ENCODE peak calls at places on chromosomes 3 and 15, in six cellular contexts. K, M, G, O, U and R are unnamed samples.

GRCh38 chr3:42827654-42828053 is 18.4 kb downstream of the ACKR2 start:
- DNase-seq in G (no peak), O (no peak), K (no peak), U (no peak), M (no peak), R (no peak)

GRCh38 chr3:150146891-150147761 is 176.4 kb upstream of the PFN2 start:
- DNase-seq in O (no peak), G (no peak), U (peak; percentile 25), M (no peak), K (peak; percentile 69), R (no peak)

GRCh38 chr15:78680416-78681068 is 39.5 kb upstream of the CHRNB4 start:
- DNase-seq in G (no peak), M (peak; percentile 43), U (no peak), K (no peak), O (no peak), R (no peak)

GRCh38 chr15:51803961-51804360 is 25.5 kb upstream of the TMOD3 start:
- DNase-seq in K (no peak), M (no peak), G (no peak), U (no peak), O (no peak), R (no peak)

GRCh38 chr3:52128118-52128683 is 26.0 kb downstream of the POC1A start:
- DNase-seq in G (no peak), M (no peak), O (peak; percentile 76), U (peak; percentile 77), K (no peak), R (no peak)

GRCh38 chr3:175187586-175187985 is 328.5 kb downstream of the NAALADL2 start:
- DNase-seq in G (no peak), O (no peak), M (no peak), U (no peak), K (no peak), R (no peak)

GRCh38 chr3:59424268-59425010 is 374.6 kb upstream of the CFAP20DC start:
- DNase-seq in G (no peak), U (no peak), M (no peak), O (no peak), K (no peak), R (no peak)

GRCh38 chr3:18335202-18335601 is 89.9 kb downstream of the SATB1 start:
- DNase-seq in G (no peak), O (no peak), U (no peak), K (no peak), M (no peak), R (no peak)

GRCh38 chr3:127754411-127755304 is 67.7 kb downstream of the MGLL start:
- DNase-seq in G (no peak), O (no peak), K (no peak), M (no peak), U (no peak), R (no peak)

GRCh38 chr15:29533667-29534066 is 264.0 kb upstream of the NSMCE3 start:
- DNase-seq in G (peak; percentile 46), O (no peak), U (no peak), K (no peak), M (no peak), R (no peak)
- H3K27ac ChIP-seq in G (peak overlapping the region; percentile 47), O (no peak overlapping the region), U (no peak overlapping the region), K (no peak overlapping the region), M (peak overlapping the region; percentile 54), R (no peak overlapping the region)

DNA sequence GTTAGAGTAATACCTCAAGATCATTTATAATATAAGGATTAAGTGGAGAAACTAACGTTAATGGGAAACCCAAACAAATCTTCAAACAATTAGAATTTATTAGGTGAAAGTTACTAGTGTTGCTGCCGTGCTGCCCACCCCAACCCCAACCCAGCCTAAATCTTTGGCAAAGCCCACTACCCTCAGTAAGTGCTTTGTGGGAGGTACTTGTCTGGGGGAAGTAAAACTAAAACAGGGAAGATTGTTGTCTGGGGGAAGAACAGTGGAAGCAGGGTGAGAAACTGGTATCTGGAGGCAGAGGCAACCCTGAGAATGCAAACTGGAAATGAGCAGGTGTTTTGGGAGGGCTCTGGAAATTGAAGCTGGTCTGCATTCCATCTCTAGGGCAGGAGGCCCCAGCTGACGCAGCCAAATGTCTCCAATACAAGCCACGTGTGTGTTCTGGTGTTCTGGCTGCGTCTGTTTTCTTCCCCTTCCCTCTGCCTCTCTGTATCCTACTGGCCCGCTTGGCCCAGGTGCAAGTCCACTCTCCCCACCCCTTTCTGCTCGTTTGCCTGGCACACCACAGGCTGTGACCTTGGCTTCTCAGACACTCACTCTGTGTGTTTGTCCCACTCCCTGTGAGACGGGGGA is 32.7 kb downstream of the FEM1B start:
- DNase-seq in M (peak; percentile 73), U (peak; percentile 43), K (no peak), G (peak; percentile 27), O (peak; percentile 21), R (no peak)
- H3K27ac ChIP-seq in M (peak overlapping the region; percentile 71), U (peak overlapping the region; percentile 48), K (no peak overlapping the region), G (no peak overlapping the region), O (no peak overlapping the region), R (no peak overlapping the region)

DNA sequence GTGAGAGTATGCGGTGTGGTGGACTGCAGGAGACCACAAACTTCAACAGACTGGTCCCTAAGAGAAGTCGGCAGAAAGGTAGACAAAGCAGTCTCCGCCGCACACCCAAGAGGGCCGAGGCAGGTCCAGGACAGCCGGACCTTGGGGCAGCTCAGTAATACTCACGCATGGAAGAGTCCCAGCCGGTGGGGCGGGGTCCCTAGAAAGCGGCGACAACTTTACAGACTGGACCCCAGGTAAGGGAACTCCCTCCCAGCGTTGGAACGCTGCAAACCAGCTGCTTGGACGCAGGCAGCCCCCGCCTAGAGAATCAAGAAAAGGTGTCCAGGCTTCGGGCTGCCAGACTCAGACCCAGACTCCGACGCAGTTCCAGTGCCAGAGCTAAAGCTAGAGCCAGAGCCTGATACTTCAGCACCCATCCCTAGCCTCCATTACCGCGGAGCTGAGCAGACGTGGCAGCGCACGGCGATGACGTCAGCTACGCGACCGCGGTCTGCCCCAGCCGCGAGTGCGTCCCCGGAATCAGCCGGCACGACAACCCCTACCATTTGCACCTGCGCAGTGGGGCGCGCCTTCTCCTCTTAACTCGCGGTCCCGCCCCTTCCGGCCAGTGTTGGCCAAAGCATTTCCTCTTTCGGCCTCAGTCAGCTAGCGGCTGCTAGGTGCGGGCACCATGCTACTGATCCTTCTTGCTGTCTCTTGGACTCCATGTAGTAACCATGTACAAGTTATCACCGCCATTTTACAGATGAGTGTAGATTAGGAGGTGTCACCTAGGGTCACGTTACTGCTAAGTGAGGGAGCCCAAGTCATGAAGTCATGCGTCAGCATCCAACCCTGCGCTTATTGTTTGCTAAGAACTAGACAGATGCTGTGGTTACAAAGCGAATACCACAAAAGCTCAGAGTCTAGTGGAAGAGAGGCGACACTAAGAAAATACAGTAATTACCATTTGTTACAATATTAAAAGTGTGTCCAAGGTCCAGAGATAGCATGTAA is at the start of gene TMEM39A:
- DNase-seq in K (peak; percentile 100), U (peak; percentile 100), O (peak; percentile 98), G (peak; percentile 99), M (peak; percentile 99), R (peak; percentile 98)
- H3K27ac ChIP-seq in K (peak within 1 kb of the TSS; percentile 81), U (peak within 1 kb of the TSS; percentile 96), O (peak within 1 kb of the TSS; percentile 96), G (peak within 1 kb of the TSS; percentile 20), M (peak within 1 kb of the TSS; percentile 92), R (peak within 1 kb of the TSS; percentile 80)

DNA sequence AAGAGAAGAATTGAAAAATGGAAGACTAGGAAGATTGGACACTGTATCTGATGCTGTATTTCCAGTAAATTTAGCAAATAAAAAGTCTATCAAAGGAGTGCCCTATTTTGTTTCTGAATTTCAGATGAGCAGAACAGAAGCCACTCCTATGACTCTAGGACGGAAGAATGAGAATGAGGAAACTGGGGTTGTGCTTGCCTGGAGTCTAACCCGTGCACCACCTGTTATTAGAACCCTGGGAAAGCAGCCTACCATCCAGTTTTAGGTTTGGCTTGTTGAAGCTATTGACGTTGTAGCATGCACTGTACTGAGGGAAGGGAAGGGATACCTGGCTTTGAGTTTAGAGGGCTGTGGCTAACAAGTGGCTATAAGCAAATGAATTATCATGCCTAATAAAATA is 318.5 kb downstream of the SLC9A9 start:
- DNase-seq in U (no peak), M (no peak), G (no peak), K (no peak), O (no peak), R (no peak)
- H3K27ac ChIP-seq in U (no peak overlapping the region), M (no peak overlapping the region), G (no peak overlapping the region), K (no peak overlapping the region), O (no peak overlapping the region), R (no peak overlapping the region)

DNA sequence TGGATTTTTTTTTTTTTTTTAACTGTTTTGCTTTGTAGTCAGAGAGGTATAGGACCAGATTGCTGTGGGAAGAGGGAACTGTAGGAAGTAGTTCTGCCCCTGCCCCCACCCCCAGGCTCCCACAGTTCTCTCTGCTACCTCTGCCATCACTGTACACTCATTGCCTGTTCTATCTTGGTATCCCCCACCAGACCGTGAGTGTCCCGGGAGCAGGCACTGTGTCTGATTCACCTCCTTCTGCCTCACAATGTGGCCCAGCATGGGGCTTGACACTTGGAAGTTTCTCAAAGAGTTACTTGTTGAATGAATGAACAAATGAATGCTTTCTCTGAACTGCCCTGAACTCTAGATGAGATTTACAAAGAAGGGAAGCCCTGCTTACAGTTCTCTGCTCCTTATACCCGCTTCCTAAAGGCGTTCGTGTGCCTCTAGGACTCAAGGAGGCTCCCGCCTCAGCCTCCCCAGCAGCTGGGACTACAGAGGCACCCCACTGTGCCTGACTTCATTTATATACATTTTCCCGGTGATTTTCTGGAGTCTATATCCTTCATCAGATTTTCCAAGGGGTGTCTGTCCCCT is 27.1 kb upstream of the PIK3CB start:
- DNase-seq in O (no peak), K (no peak), M (no peak), U (peak; percentile 8), G (peak; percentile 68), R (no peak)
- H3K27ac ChIP-seq in O (no peak overlapping the region), K (no peak overlapping the region), M (peak overlapping the region; percentile 56), U (peak overlapping the region; percentile 96), G (peak overlapping the region; percentile 61), R (no peak overlapping the region)

GRCh38 chr3:122986790-122987189 is 40.8 kb downstream of the SEMA5B start:
- DNase-seq in U (no peak), G (peak; percentile 79), O (no peak), K (no peak), M (no peak), R (no peak)

GRCh38 chr3:122988507-122988906 is 39.1 kb downstream of the SEMA5B start:
- DNase-seq in G (no peak), K (no peak), O (peak; percentile 61), U (no peak), M (no peak), R (no peak)

GRCh38 chr3:122987726-122988319 is 39.7 kb downstream of the SEMA5B start:
- DNase-seq in M (no peak), K (no peak), U (no peak), O (no peak), G (no peak), R (no peak)

GRCh38 chr3:122985539-122985938 is 42.0 kb downstream of the SEMA5B start:
- DNase-seq in G (peak; percentile 56), M (no peak), K (no peak), U (no peak), O (no peak), R (no peak)

GRCh38 chr3:122987231-122987630 is 40.3 kb downstream of the SEMA5B start:
- DNase-seq in O (no peak), U (no peak), G (no peak), K (no peak), M (no peak), R (no peak)
- H3K27ac ChIP-seq in O (no peak overlapping the region), U (no peak overlapping the region), G (no peak overlapping the region), K (no peak overlapping the region), M (no peak overlapping the region), R (no peak overlapping the region)